ENCODE peak calls at places on chromosome 14, in six cellular contexts. D, M, W, S, X and K are unnamed samples.

GRCh38 chr14:55572578-55572977 is 7.4 kb upstream of the KTN1 start:
- DNase-seq in D (no peak), M (peak), X (no peak), W (no peak), S (no peak), K (no peak)

GRCh38 chr14:105659935-105660527 is 133.6 kb downstream of the TMEM121 start:
- DNase-seq in D (no peak), S (no peak), M (no peak), X (no peak), W (no peak), K (no peak)

GRCh38 chr14:85471744-85472143 is 58.2 kb upstream of the FLRT2 start:
- DNase-seq in D (peak), X (peak), S (peak), M (no peak), W (peak), K (peak)

GRCh38 chr14:54809767-54810166 is 92.9 kb downstream of the GCH1 start:
- DNase-seq in M (no peak), S (no peak), D (no peak), X (no peak), W (no peak), K (no peak)

GRCh38 chr14:89349196-89350008 is 67.6 kb downstream of the FOXN3 start:
- DNase-seq in X (peak), S (peak), D (peak), W (peak), M (peak), K (peak)

GRCh38 chr14:104335611-104336010 is 197.2 kb downstream of the KIF26A start:
- DNase-seq in S (no peak), W (no peak), D (no peak), X (no peak), M (peak), K (no peak)

GRCh38 chr14:70525691-70526090 is 9.1 kb downstream of the ADAM20 start:
- DNase-seq in X (no peak), S (no peak), W (no peak), M (no peak), D (no peak), K (peak)

GRCh38 chr14:71942904-71943694 is 10.9 kb downstream of the RGS6 start:
- DNase-seq in W (no peak), M (no peak), D (no peak), S (no peak), X (no peak), K (no peak)

GRCh38 chr14:74593241-74593985 is 18.6 kb downstream of the LTBP2 start:
- DNase-seq in M (no peak), D (no peak), S (no peak), W (no peak), X (no peak), K (peak)

GRCh38 chr14:65704850-65705249 is 292.3 kb downstream of the FUT8 start:
- DNase-seq in W (no peak), D (no peak), X (no peak), M (no peak), S (no peak), K (peak)

GRCh38 chr14:61479746-61480502 is 158.5 kb downstream of the PRKCH start:
- DNase-seq in S (no peak), D (no peak), X (no peak), W (no peak), M (no peak), K (no peak)

GRCh38 chr14:95052016-95052585 is 105.2 kb downstream of the DICER1 start:
- DNase-seq in S (no peak), M (peak), D (no peak), X (no peak), W (no peak), K (no peak)